ENCODE peak calls at places on chromosomes 16 and 17, in four cellular contexts. D, X, T and R are unnamed samples.

GRCh38 chr17:14197582-14197981 is 39.1 kb downstream of the CDRT15 start:
- DNase-seq in D (no peak), X (no peak), T (no peak), R (no peak)

GRCh38 chr16:5751216-5751615 is 653.6 kb upstream of the EEF2KMT start:
- DNase-seq in D (no peak), X (no peak), T (no peak), R (no peak)

GRCh38 chr17:81966343-81967243 is 5.6 kb upstream of the NOTUM start:
- DNase-seq in D (peak; percentile 65), X (no peak), T (no peak), R (no peak)

GRCh38 chr17:60392845-60393702 is 1.1 kb upstream of the USP32 start:
- DNase-seq in D (peak; percentile 33), X (peak; percentile 71), T (peak; percentile 37), R (peak; percentile 60)

GRCh38 chr16:67884-68789 is 4.3 kb downstream of the RHBDF1 start:
- DNase-seq in D (no peak), X (peak; percentile 55), T (no peak), R (peak; percentile 76)

GRCh38 chr16:75965504-75966374 is 239.4 kb upstream of the CPHXL start:
- DNase-seq in D (peak; percentile 13), X (no peak), T (no peak), R (no peak)

GRCh38 chr17:82815354-82815753 is 24.5 kb downstream of the ZNF750 start:
- DNase-seq in D (no peak), X (no peak), T (no peak), R (no peak)

GRCh38 chr17:29566473-29567361 is at the start of gene ABHD15:
- DNase-seq in D (peak; percentile 47), X (peak; percentile 93), T (no peak), R (peak; percentile 75)

GRCh38 chr16:3095869-3096268 is 3.2 kb downstream of the ZSCAN10 start:
- DNase-seq in D (peak; percentile 46), X (peak; percentile 31), T (no peak), R (no peak)

GRCh38 chr17:35368086-35368824 is 5.2 kb downstream of the SLFN11 start:
- DNase-seq in D (peak; percentile 16), X (no peak), T (no peak), R (peak; percentile 44)

GRCh38 chr17:2943971-2944370 is 119.4 kb downstream of the OR1D5 start:
- DNase-seq in D (no peak), X (no peak), T (no peak), R (no peak)

GRCh38 chr17:68734911-68735310 is 133.7 kb upstream of the FAM20A start:
- DNase-seq in D (no peak), X (peak; percentile 30), T (no peak), R (no peak)

GRCh38 chr17:73163043-73163442 is 1.8 kb upstream of the SSTR2 start:
- DNase-seq in D (no peak), X (no peak), T (no peak), R (no peak)

GRCh38 chr17:50269477-50270429 is 4.5 kb upstream of the TMEM92 start:
- DNase-seq in D (peak; percentile 82), X (peak; percentile 93), T (peak; percentile 59), R (peak; percentile 89)

GRCh38 chr17:31394544-31394943 is 3.1 kb downstream of the RAB11FIP4 start:
- DNase-seq in D (peak; percentile 80), X (peak; percentile 79), T (peak; percentile 72), R (peak; percentile 79)

GRCh38 chr16:73021866-73022495 is 25.9 kb downstream of the ZFHX3 start:
- DNase-seq in D (no peak), X (no peak), T (no peak), R (no peak)

GRCh38 chr17:28612936-28613872 is 781 bp downstream of the RSKR start:
- DNase-seq in D (peak; percentile 67), X (peak; percentile 64), T (peak; percentile 20), R (peak; percentile 43)

GRCh38 chr16:27215660-27216059 is 12.3 kb downstream of the KDM8 start:
- DNase-seq in D (no peak), X (no peak), T (no peak), R (no peak)

GRCh38 chr17:81488276-81488860 is 24.2 kb downstream of the ACTG1 start:
- DNase-seq in D (no peak), X (peak; percentile 36), T (no peak), R (peak; percentile 32)

GRCh38 chr16:88970095-88970494 is 6.9 kb downstream of the CBFA2T3 start:
- DNase-seq in D (no peak), X (no peak), T (no peak), R (no peak)

GRCh38 chr16:66752958-66753357 is 1.5 kb upstream of the DYNC1LI2 start:
- DNase-seq in D (no peak), X (no peak), T (no peak), R (no peak)

GRCh38 chr17:48463531-48463930 is 33.5 kb upstream of the SKAP1 start:
- DNase-seq in D (no peak), X (no peak), T (no peak), R (no peak)

GRCh38 chr16:66476328-66477027 is 49.4 kb downstream of the BEAN1 start:
- DNase-seq in D (peak; percentile 50), X (no peak), T (no peak), R (no peak)

GRCh38 chr17:5661486-5662125 is 77.3 kb upstream of the NLRP1 start:
- DNase-seq in D (peak; percentile 65), X (no peak), T (no peak), R (no peak)

GRCh38 chr16:53235851-53236250 is 181.1 kb downstream of the CHD9 start:
- DNase-seq in D (no peak), X (no peak), T (no peak), R (no peak)

GRCh38 chr16:81018496-81018895 is 11.5 kb downstream of the CENPN start:
- DNase-seq in D (no peak), X (no peak), T (no peak), R (no peak)

GRCh38 chr16:12119562-12119961 is 143.0 kb downstream of the SNX29 start:
- DNase-seq in D (no peak), X (peak; percentile 41), T (no peak), R (peak; percentile 7)

GRCh38 chr16:49365711-49366509 is 7.7 kb upstream of the C16orf78 start:
- DNase-seq in D (no peak), X (no peak), T (no peak), R (no peak)

GRCh38 chr17:75341784-75342183 is 52.6 kb upstream of the SLC25A19 start:
- DNase-seq in D (no peak), X (no peak), T (no peak), R (no peak)

GRCh38 chr17:72111374-72111773 is 9.4 kb upstream of the SOX9 start:
- DNase-seq in D (no peak), X (no peak), T (no peak), R (no peak)

GRCh38 chr16:75198135-75198600 is 8.8 kb downstream of the CTRB2 start:
- DNase-seq in D (no peak), X (peak; percentile 77), T (no peak), R (peak; percentile 60)

GRCh38 chr17:42133461-42134041 is 10.9 kb downstream of the HSPB9 start:
- DNase-seq in D (no peak), X (no peak), T (no peak), R (peak; percentile 6)

GRCh38 chr16:16083421-16084156 is 134.2 kb downstream of the ABCC1 start:
- DNase-seq in D (peak; percentile 63), X (no peak), T (no peak), R (peak; percentile 31)

GRCh38 chr16:89355036-89355435 is 135.3 kb downstream of the ANKRD11 start:
- DNase-seq in D (no peak), X (no peak), T (no peak), R (no peak)

GRCh38 chr16:84672276-84673202 is 24.2 kb downstream of the KLHL36 start:
- DNase-seq in D (peak; percentile 80), X (peak; percentile 81), T (peak; percentile 23), R (peak; percentile 74)